ENCODE peak calls at places on chromosomes 12 and 14, in ten cellular contexts. R, H, M, V, L, Y, O, E, F and B are unnamed samples.
A peak's percentile ranks its signal among the peaks of the same experiment; 100 is the strongest.

GRCh38 chr12:116389990-116390655 is 112.6 kb upstream of the MED13L start:
- DNase-seq in R (peak; percentile 95), H (no peak), M (no peak), V (no peak), L (no peak), Y (no peak), O (no peak), E (peak; percentile 11), F (no peak), B (peak; percentile 82)

GRCh38 chr12:25284024-25284423 is 33.3 kb upstream of the KRAS start:
- DNase-seq in R (no peak), H (no peak), M (no peak), V (no peak), L (no peak), Y (no peak), O (no peak), E (no peak), F (no peak), B (no peak)

GRCh38 chr14:78959674-78960264 is 789.6 kb downstream of the NRXN3 start:
- DNase-seq in R (peak; percentile 50), H (peak; percentile 77), M (peak; percentile 48), V (no peak), L (peak; percentile 58), Y (peak; percentile 74), O (peak; percentile 73), E (peak; percentile 77), F (peak; percentile 45), B (peak; percentile 33)

GRCh38 chr14:68520637-68521556 is 272.0 kb downstream of the ZFP36L1 start:
- DNase-seq in R (no peak), H (no peak), M (no peak), V (no peak), L (peak; percentile 96), Y (no peak), O (peak; percentile 48), E (no peak), F (no peak), B (peak; percentile 11)

GRCh38 chr14:101584049-101584859 is 23.0 kb downstream of the DIO3 start:
- DNase-seq in R (peak; percentile 79), H (peak; percentile 70), M (no peak), V (no peak), L (no peak), Y (peak; percentile 76), O (no peak), E (no peak), F (peak; percentile 35), B (no peak)

GRCh38 chr14:51938137-51938536 is 51.2 kb upstream of the RTRAF start:
- DNase-seq in R (peak; percentile 2), H (no peak), M (no peak), V (no peak), L (no peak), Y (no peak), O (no peak), E (no peak), F (no peak), B (no peak)

GRCh38 chr14:105075364-105076295 is 10.4 kb upstream of the GPR132 start:
- DNase-seq in R (no peak), H (no peak), M (peak; percentile 22), V (peak; percentile 74), L (no peak), Y (no peak), O (no peak), E (no peak), F (peak; percentile 71), B (no peak)

GRCh38 chr12:8953773-8954402 is 4.4 kb upstream of the M6PR start:
- DNase-seq in R (no peak), H (no peak), M (no peak), V (no peak), L (no peak), Y (no peak), O (no peak), E (no peak), F (peak; percentile 15), B (no peak)

GRCh38 chr12:42696424-42697149 is 107.0 kb upstream of the PRICKLE1 start:
- DNase-seq in R (peak; percentile 41), H (peak; percentile 88), M (no peak), V (no peak), L (no peak), Y (peak; percentile 94), O (no peak), E (no peak), F (peak; percentile 56), B (no peak)

GRCh38 chr14:70677324-70677723 is 35.6 kb downstream of the TTC9 start:
- DNase-seq in R (no peak), H (no peak), M (no peak), V (no peak), L (no peak), Y (no peak), O (no peak), E (no peak), F (no peak), B (no peak)

GRCh38 chr14:43503508-43503907 is 1003.6 kb downstream of the FSCB start:
- DNase-seq in R (no peak), H (no peak), M (no peak), V (no peak), L (peak; percentile 3), Y (no peak), O (no peak), E (no peak), F (no peak), B (no peak)

GRCh38 chr14:53109028-53109687 is 44.0 kb downstream of the DDHD1 start:
- DNase-seq in R (no peak), H (no peak), M (no peak), V (peak; percentile 44), L (no peak), Y (no peak), O (no peak), E (no peak), F (no peak), B (peak; percentile 57)

GRCh38 chr12:113449839-113450238 is 21.8 kb downstream of the LHX5 start:
- DNase-seq in R (no peak), H (no peak), M (no peak), V (no peak), L (no peak), Y (no peak), O (no peak), E (no peak), F (no peak), B (no peak)